ENCODE peak calls at places on chromosomes 7 and 10, in six cellular contexts. A is fibroblast of pulmonary artery; C is posterior vena cava; X is adrenal gland; B is Ammon's horn; W is stimulated activated effector memory CD8-positive, alpha-beta T cell treated with anti-CD3 and anti-CD28 coated beads, Interleukin-12 subunit alpha, Interleukin-12 subunit beta, amount 100 ng/mL, for 72 hours. Y is an unnamed sample.
A peak's percentile ranks its signal among the peaks of the same experiment; 100 is the strongest.

GRCh38 chr7:149198161-149198816 is 2.9 kb downstream of the ZNF282 start:
- DNase-seq in A (no peak), C (no peak), X (no peak), B (no peak), W (no peak), Y (no peak)

GRCh38 chr10:102744374-102745051 is 765 bp downstream of the WBP1L start:
- DNase-seq in A (no peak), C (no peak), X (peak; percentile 53), B (peak; percentile 29), W (peak; percentile 53), Y (no peak)

GRCh38 chr7:137084607-137085380 is 216.3 kb downstream of the CHRM2 start:
- DNase-seq in A (no peak), C (no peak), X (no peak), B (peak; percentile 54), W (no peak), Y (no peak)

GRCh38 chr10:132735341-132735775 is 50.6 kb downstream of the NKX6-2 start:
- DNase-seq in A (no peak), C (no peak), X (no peak), B (peak; percentile 75), W (no peak), Y (no peak)

GRCh38 chr7:79304711-79305110 is 148.8 kb downstream of the MAGI2 start:
- DNase-seq in A (no peak), C (no peak), X (no peak), B (no peak), W (no peak), Y (no peak)

GRCh38 chr7:55415173-55415778 is 50.1 kb downstream of the LANCL2 start:
- DNase-seq in A (peak; percentile 81), C (peak; percentile 92), X (peak; percentile 72), B (peak; percentile 89), W (peak; percentile 88), Y (peak; percentile 79)

GRCh38 chr10:122044045-122044661 is 55.2 kb downstream of the TACC2 start:
- DNase-seq in A (no peak), C (peak; percentile 58), X (no peak), B (peak; percentile 5), W (no peak), Y (peak; percentile 49)

GRCh38 chr7:152231089-152231488 is 204.7 kb downstream of the KMT2C start:
- DNase-seq in A (no peak), C (no peak), X (no peak), B (no peak), W (no peak), Y (no peak)

GRCh38 chr7:113768256-113768847 is 150.5 kb downstream of the PPP1R3A start:
- DNase-seq in A (no peak), C (no peak), X (no peak), B (no peak), W (no peak), Y (no peak)

GRCh38 chr10:71217266-71218045 is 5.1 kb downstream of the UNC5B start:
- DNase-seq in A (no peak), C (peak; percentile 84), X (peak; percentile 15), B (peak; percentile 31), W (no peak), Y (peak; percentile 90)

GRCh38 chr10:89867964-89868363 is 166.6 kb downstream of the KIF20B start:
- DNase-seq in A (peak; percentile 23), C (no peak), X (no peak), B (no peak), W (no peak), Y (no peak)

GRCh38 chr10:118725784-118726507 is 28.8 kb downstream of the CACUL1 start:
- DNase-seq in A (peak; percentile 20), C (no peak), X (peak; percentile 49), B (no peak), W (no peak), Y (no peak)

GRCh38 chr7:1915956-1916620 is 246.0 kb downstream of the ELFN1 start:
- DNase-seq in A (no peak), C (no peak), X (peak; percentile 33), B (no peak), W (no peak), Y (no peak)

GRCh38 chr7:5695037-5695708 is 86.3 kb downstream of the RNF216 start:
- DNase-seq in A (peak; percentile 89), C (peak; percentile 87), X (peak; percentile 31), B (peak; percentile 62), W (peak; percentile 81), Y (no peak)

GRCh38 chr7:95491634-95492314 is 6.0 kb downstream of the ASB4 start:
- DNase-seq in A (no peak), C (no peak), X (no peak), B (no peak), W (no peak), Y (peak; percentile 86)

GRCh38 chr7:141511370-141512335 is 39.6 kb upstream of the AGK start:
- DNase-seq in A (no peak), C (no peak), X (no peak), B (peak; percentile 29), W (no peak), Y (peak; percentile 74)

GRCh38 chr7:92837214-92837749 is 909 bp upstream of the CDK6 start:
- DNase-seq in A (peak; percentile 50), C (no peak), X (no peak), B (no peak), W (no peak), Y (no peak)

GRCh38 chr7:50641442-50642405 is 76.5 kb upstream of the DDC start:
- DNase-seq in A (no peak), C (peak; percentile 45), X (peak; percentile 39), B (peak; percentile 97), W (peak; percentile 33), Y (peak; percentile 29)

GRCh38 chr10:124992462-124993344 is 50.8 kb downstream of the ZRANB1 start:
- DNase-seq in A (peak; percentile 70), C (peak; percentile 89), X (peak; percentile 86), B (peak; percentile 89), W (peak; percentile 56), Y (peak; percentile 79)

GRCh38 chr7:88291401-88292173 is 15.1 kb downstream of the STEAP4 start:
- DNase-seq in A (peak; percentile 34), C (no peak), X (no peak), B (no peak), W (no peak), Y (no peak)

GRCh38 chr7:146175716-146176115 is 59.1 kb downstream of the CNTNAP2 start:
- DNase-seq in A (peak; percentile 25), C (no peak), X (no peak), B (no peak), W (no peak), Y (no peak)

GRCh38 chr7:90995996-90996395 is 268.2 kb upstream of the FZD1 start:
- DNase-seq in A (no peak), C (no peak), X (no peak), B (no peak), W (no peak), Y (no peak)

GRCh38 chr10:131838921-131839320 is 61.9 kb upstream of the PPP2R2D start:
- DNase-seq in A (no peak), C (peak; percentile 52), X (peak; percentile 3), B (no peak), W (no peak), Y (no peak)

GRCh38 chr7:155188821-155189599 is 108.7 kb upstream of the INSIG1 start:
- DNase-seq in A (peak; percentile 40), C (no peak), X (no peak), B (no peak), W (peak; percentile 42), Y (no peak)

GRCh38 chr10:29675984-29676383 is 41.2 kb upstream of the SVIL start:
- DNase-seq in A (no peak), C (no peak), X (no peak), B (no peak), W (no peak), Y (no peak)

GRCh38 chr10:58979713-58980112 is 196.7 kb upstream of the PHYHIPL start:
- DNase-seq in A (no peak), C (no peak), X (no peak), B (no peak), W (no peak), Y (no peak)

GRCh38 chr10:70578371-70578947 is 24.1 kb downstream of the PRF1 start:
- DNase-seq in A (peak; percentile 48), C (no peak), X (no peak), B (no peak), W (peak; percentile 89), Y (no peak)

GRCh38 chr10:19815478-19816419 is 483 bp upstream of the PLXDC2 start:
- DNase-seq in A (peak; percentile 77), C (peak; percentile 95), X (peak; percentile 92), B (peak; percentile 82), W (no peak), Y (peak; percentile 97)

GRCh38 chr7:44972562-44972961 is 6.3 kb downstream of the MYO1G start:
- DNase-seq in A (no peak), C (peak; percentile 37), X (no peak), B (no peak), W (no peak), Y (no peak)

GRCh38 chr10:7423521-7423920 is 12.7 kb upstream of the SFMBT2 start:
- DNase-seq in A (no peak), C (no peak), X (no peak), B (no peak), W (no peak), Y (peak; percentile 32)

GRCh38 chr10:119931873-119932272 is 39.3 kb downstream of the SEC23IP start:
- DNase-seq in A (no peak), C (no peak), X (no peak), B (no peak), W (no peak), Y (no peak)

GRCh38 chr7:68720722-68721121 is 877.6 kb upstream of the AUTS2 start:
- DNase-seq in A (peak; percentile 29), C (no peak), X (no peak), B (no peak), W (no peak), Y (no peak)

GRCh38 chr10:86635402-86635801 is 18.9 kb upstream of the OPN4 start:
- DNase-seq in A (peak; percentile 63), C (no peak), X (no peak), B (peak; percentile 15), W (no peak), Y (no peak)

GRCh38 chr7:95295399-95295798 is 28.9 kb downstream of the PON1 start:
- DNase-seq in A (no peak), C (no peak), X (no peak), B (no peak), W (no peak), Y (no peak)

GRCh38 chr10:58352956-58353610 is 18.3 kb downstream of the UBE2D1 start:
- DNase-seq in A (no peak), C (no peak), X (no peak), B (no peak), W (no peak), Y (no peak)

GRCh38 chr10:44807451-44807850 is 103.7 kb upstream of the TMEM72 start:
- DNase-seq in A (no peak), C (no peak), X (no peak), B (no peak), W (no peak), Y (no peak)

GRCh38 chr10:59830601-59831259 is 75.6 kb downstream of the CCDC6 start:
- DNase-seq in A (peak; percentile 80), C (no peak), X (peak; percentile 58), B (peak; percentile 64), W (no peak), Y (peak; percentile 80)

Y was measured in mesendoderm.